ENCODE peak calls at places on chromosomes 13 and 19, in five cellular contexts. M, H, I, K and A are unnamed samples.

GRCh38 chr13:19713186-19713965 is 69.4 kb downstream of the PSPC1 start:
- DNase-seq in M (peak; percentile 3), K (no peak), I (no peak), H (peak; percentile 80), A (peak; percentile 86)

GRCh38 chr13:20526664-20527063 is 1.0 kb upstream of the CRYL1 start:
- DNase-seq in H (peak; percentile 36), M (no peak), I (no peak), K (no peak), A (peak; percentile 13)

GRCh38 chr13:113411216-113412023 is 41.9 kb downstream of the ADPRHL1 start:
- DNase-seq in I (peak; percentile 71), H (peak; percentile 70), K (no peak), M (peak; percentile 91), A (peak; percentile 91)

GRCh38 chr19:13103961-13104847 is 1.5 kb upstream of the LYL1 start:
- DNase-seq in H (no peak), M (no peak), K (peak; percentile 68), I (peak; percentile 85), A (no peak)

GRCh38 chr19:52637718-52638585 is at the start of gene ZNF83:
- DNase-seq in I (peak; percentile 96), H (peak; percentile 93), K (peak; percentile 85), M (peak; percentile 71), A (peak; percentile 95)

GRCh38 chr19:45558399-45558878 is 26.2 kb downstream of the OPA3 start:
- DNase-seq in H (peak; percentile 58), K (peak; percentile 80), M (no peak), I (peak; percentile 51), A (peak; percentile 74)

GRCh38 chr13:42367836-42368235 is 95.9 kb downstream of the AKAP11 start:
- DNase-seq in H (peak; percentile 13), K (no peak), M (no peak), I (no peak), A (peak; percentile 38)

GRCh38 chr13:93249259-93249917 is 22.8 kb downstream of the GPC6 start:
- DNase-seq in K (no peak), I (no peak), M (peak; percentile 77), H (peak; percentile 93), A (peak; percentile 92)

GRCh38 chr13:29902632-29903305 is 52.4 kb upstream of the UBL3 start:
- DNase-seq in K (no peak), M (no peak), H (peak; percentile 42), I (no peak), A (no peak)

GRCh38 chr19:46848389-46848788 is 2.3 kb downstream of the AP2S1 start:
- DNase-seq in H (no peak), K (no peak), M (no peak), I (no peak), A (no peak)

GRCh38 chr19:40503300-40503699 is 36.5 kb downstream of the SPTBN4 start:
- DNase-seq in H (no peak), I (no peak), K (no peak), M (no peak), A (no peak)

GRCh38 chr13:22861958-22862466 is 318.8 kb upstream of the SGCG start:
- DNase-seq in M (no peak), H (no peak), K (no peak), I (no peak), A (no peak)

GRCh38 chr13:24985102-24985501 is 110.8 kb upstream of the PABPC3 start:
- DNase-seq in K (no peak), I (no peak), H (no peak), M (no peak), A (no peak)

GRCh38 chr13:20772401-20773131 is 1.2 kb downstream of the EEF1AKMT1 start:
- DNase-seq in M (peak; percentile 23), H (peak; percentile 13), K (peak; percentile 17), I (no peak), A (peak; percentile 10)

GRCh38 chr13:19093437-19093836 is 88.2 kb downstream of the TUBA3C start:
- DNase-seq in K (no peak), I (no peak), M (no peak), H (no peak), A (no peak)

GRCh38 chr19:43777163-43777700 is 3.5 kb downstream of the KCNN4 start:
- DNase-seq in I (no peak), H (no peak), K (peak; percentile 61), M (no peak), A (peak; percentile 38)

DNA sequence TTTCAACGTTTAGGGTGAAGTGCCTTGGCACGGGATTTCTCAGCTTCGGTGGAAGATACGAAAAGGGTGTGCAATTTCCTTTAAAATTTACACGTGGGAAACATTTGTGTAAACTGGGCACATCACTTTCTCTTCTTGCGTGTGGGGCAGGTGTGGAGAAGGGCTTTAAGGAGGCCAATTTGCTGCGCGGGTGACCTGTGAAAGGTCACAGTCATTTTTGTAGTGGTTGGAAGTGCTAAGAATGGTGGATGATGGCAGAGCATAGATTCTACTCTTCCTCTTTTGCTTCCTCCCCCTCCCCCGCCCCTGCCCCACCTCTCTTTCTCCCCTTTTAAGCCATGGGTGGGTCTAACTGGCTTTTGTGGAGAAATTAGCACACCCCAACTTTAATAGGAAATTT is 7.2 kb downstream of the SLITRK5 start:
- DNase-seq in H (no peak), K (no peak), M (no peak), I (no peak), A (no peak)
- H3K4me3 ChIP-seq in H (peak overlapping the region; percentile 39), K (no peak overlapping the region), M (no peak overlapping the region), I (no peak overlapping the region), A (peak overlapping the region; percentile 58)

GRCh38 chr13:73057284-73058025 is 1.4 kb upstream of the KLF5 start:
- DNase-seq in K (no peak), M (no peak), I (no peak), H (no peak), A (no peak)
- H3K4me3 ChIP-seq in K (peak overlapping the region; percentile 55), M (no peak overlapping the region), I (no peak overlapping the region), H (no peak overlapping the region), A (no peak overlapping the region)

DNA sequence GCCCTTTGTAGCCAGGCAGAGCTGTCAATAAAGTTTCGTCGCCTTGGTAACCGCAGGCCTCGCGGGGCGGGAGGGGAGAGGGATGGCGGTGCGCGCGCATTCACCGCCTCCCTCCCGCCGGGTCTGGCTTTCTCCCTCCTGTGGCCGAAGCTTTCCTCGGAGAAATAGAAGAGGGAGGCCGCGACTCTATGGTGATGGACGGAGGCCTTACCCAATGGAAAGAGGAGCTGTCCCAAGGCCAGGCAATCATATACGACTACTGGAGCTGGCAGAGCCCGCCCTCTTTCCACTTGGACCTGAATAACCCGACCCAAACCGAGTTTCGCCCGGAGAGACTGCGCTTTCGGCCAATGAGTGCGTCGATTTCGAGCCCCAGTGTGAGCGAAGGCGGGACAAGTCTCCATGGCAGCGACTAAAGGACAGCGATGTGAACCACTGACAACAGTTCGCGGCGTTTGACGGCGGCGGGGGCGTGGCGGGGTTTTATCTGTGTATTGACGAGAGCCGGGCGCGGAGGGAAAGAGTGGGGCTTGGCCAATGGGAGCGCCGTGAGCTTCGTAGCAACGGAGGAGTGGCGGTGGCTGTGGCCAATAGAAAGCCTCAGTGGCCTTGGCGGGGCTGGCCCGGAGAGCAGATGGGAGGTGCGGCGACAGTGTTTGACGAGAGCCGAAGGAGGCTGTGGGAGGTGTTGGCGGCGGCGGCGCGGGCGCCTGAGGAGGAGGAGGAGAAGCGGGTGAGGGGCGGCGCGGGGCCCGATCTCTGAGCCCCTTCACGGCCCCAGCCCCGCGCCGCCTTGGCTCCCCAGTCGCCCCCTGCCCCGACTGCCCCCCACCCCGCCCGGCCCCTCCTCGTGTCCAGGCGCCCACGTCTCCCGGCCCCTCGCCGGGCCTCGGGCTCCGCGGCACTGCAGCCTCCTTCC is at the start of gene KMT5C:
- DNase-seq in K (peak; percentile 100), M (peak; percentile 100), I (peak; percentile 100), H (peak; percentile 100), A (peak; percentile 100)
- H3K4me3 ChIP-seq in K (peak within 1 kb of the TSS; percentile 77), M (peak within 1 kb of the TSS; percentile 77), I (peak within 1 kb of the TSS; percentile 52), H (peak within 1 kb of the TSS; percentile 77), A (peak within 1 kb of the TSS; percentile 74)

GRCh38 chr19:10010939-10011338 is 635 bp upstream of the COL5A3 start:
- DNase-seq in I (no peak), M (no peak), H (no peak), K (no peak), A (no peak)

GRCh38 chr19:10007811-10008211 is 2.5 kb downstream of the COL5A3 start:
- DNase-seq in K (no peak), I (peak; percentile 67), M (no peak), H (peak; percentile 57), A (peak; percentile 50)

GRCh38 chr19:10009269-10009665 is 1.0 kb downstream of the COL5A3 start:
- DNase-seq in H (peak; percentile 86), M (no peak), K (peak; percentile 26), I (peak; percentile 85), A (peak; percentile 85)

GRCh38 chr19:10010247-10010691 is at the start of gene COL5A3:
- DNase-seq in H (peak; percentile 60), K (no peak), I (peak; percentile 75), M (no peak), A (peak; percentile 18)

GRCh38 chr19:10009714-10010224 is 535 bp downstream of the COL5A3 start:
- DNase-seq in I (no peak), H (peak; percentile 14), M (no peak), K (no peak), A (no peak)
- H3K4me3 ChIP-seq in I (peak overlapping the region; percentile 36), H (peak overlapping the region; percentile 43), M (peak overlapping the region; percentile 61), K (no peak overlapping the region), A (no peak overlapping the region)